ENCODE peak calls at places on chromosomes 2 and 18, in four cellular contexts. W is mammary epithelial cell, V is H9, K is SK-N-SH. X is an unnamed sample. For H3K4me1, the result is how much of the 10 kb centered on the place peaks cover.

GRCh38 chr2:231245253-231246094 is 47.0 kb downstream of the ARMC9 start:
- DNase-seq in W (peak), V (no peak), K (no peak), X (no peak)

GRCh38 chr2:62208758-62209114 is 12.8 kb downstream of the B3GNT2 start:
- DNase-seq in W (no peak), V (no peak), K (no peak), X (no peak)

GRCh38 chr2:8633735-8634313 is 48.0 kb upstream of the ID2 start:
- DNase-seq in W (no peak), V (no peak), K (no peak), X (peak)

GRCh38 chr2:143745060-143745459 is 615.8 kb downstream of the ARHGAP15 start:
- DNase-seq in W (no peak), V (no peak), K (no peak), X (no peak)

GRCh38 chr18:36337679-36338419 is 40.3 kb downstream of the FHOD3 start:
- DNase-seq in W (no peak), V (peak), K (no peak), X (no peak)

GRCh38 chr2:33570681-33571080 is 28.4 kb downstream of the FAM98A start:
- DNase-seq in W (no peak), V (no peak), K (no peak), X (no peak)

GRCh38 chr2:97911210-97911921 is 84.4 kb downstream of the TMEM131 start:
- DNase-seq in W (peak), V (no peak), K (no peak), X (no peak)

GRCh38 chr2:138632066-138632465 is 130.5 kb downstream of the SPOPL start:
- DNase-seq in W (peak), V (no peak), K (no peak), X (no peak)

GRCh38 chr2:88627856-88628568 is 748 bp upstream of the EIF2AK3 start:
- DNase-seq in W (peak), V (peak), K (peak), X (peak)

GRCh38 chr2:101983486-101983885 is 8.3 kb upstream of the IL1R2 start:
- DNase-seq in W (peak), V (no peak), K (no peak), X (no peak)

GRCh38 chr2:201517094-201517493 is 65.6 kb downstream of the STRADB start:
- DNase-seq in W (peak), V (no peak), K (no peak), X (no peak)

GRCh38 chr2:220078439-220078838 is 451.0 kb downstream of the SLC4A3 start:
- DNase-seq in W (no peak), V (no peak), K (no peak), X (no peak)

GRCh38 chr18:56900195-56901094 is 246.4 kb upstream of the BOD1L2 start:
- DNase-seq in W (no peak), V (no peak), K (no peak), X (no peak)

GRCh38 chr18:48819276-48819675 is 131.5 kb downstream of the SMAD7 start:
- DNase-seq in W (no peak), V (peak), K (no peak), X (no peak)

GRCh38 chr2:15527074-15527739 is 33.9 kb downstream of the NBAS start:
- DNase-seq in W (no peak), V (peak), K (no peak), X (no peak)

GRCh38 chr2:195648780-195649179 is 8.2 kb upstream of the SLC39A10 start:
- DNase-seq in W (peak), V (no peak), K (no peak), X (no peak)

GRCh38 chr2:173048901-173049661 is 26.6 kb upstream of the MAP3K20 start:
- DNase-seq in W (peak), V (no peak), K (no peak), X (peak)

GRCh38 chr18:49920731-49921130 is 107.4 kb upstream of the ACAA2 start:
- DNase-seq in W (peak), V (no peak), K (peak), X (no peak)

GRCh38 chr18:62982600-62983251 is 267.4 kb downstream of the PHLPP1 start:
- DNase-seq in W (peak), V (peak), K (peak), X (peak)

GRCh38 chr18:3510896-3511295 is 60.9 kb downstream of the TGIF1 start:
- DNase-seq in W (no peak), V (no peak), K (no peak), X (no peak)

GRCh38 chr2:143717053-143717452 is 587.8 kb downstream of the ARHGAP15 start:
- DNase-seq in W (no peak), V (no peak), K (peak), X (no peak)

GRCh38 chr2:69584127-69584889 is 59.2 kb downstream of the AAK1 start:
- DNase-seq in W (no peak), V (no peak), K (no peak), X (no peak)

GRCh38 chr2:85445316-85446295 is 27.1 kb downstream of the SH2D6 start:
- DNase-seq in W (no peak), V (no peak), K (peak), X (no peak)

GRCh38 chr2:18398833-18399232 is 161.6 kb downstream of the RDH14 start:
- DNase-seq in W (no peak), V (no peak), K (no peak), X (no peak)

GRCh38 chr2:1742680-1743395 is 1.5 kb downstream of the PXDN start:
- DNase-seq in W (peak), V (peak), K (peak), X (no peak)

GRCh38 chr2:36392854-36393253 is 37.3 kb downstream of the CRIM1 start:
- DNase-seq in W (no peak), V (peak), K (no peak), X (no peak)

GRCh38 chr2:168816369-168816768 is 13.9 kb downstream of the NOSTRIN start:
- DNase-seq in W (peak), V (no peak), K (no peak), X (no peak)

DNA sequence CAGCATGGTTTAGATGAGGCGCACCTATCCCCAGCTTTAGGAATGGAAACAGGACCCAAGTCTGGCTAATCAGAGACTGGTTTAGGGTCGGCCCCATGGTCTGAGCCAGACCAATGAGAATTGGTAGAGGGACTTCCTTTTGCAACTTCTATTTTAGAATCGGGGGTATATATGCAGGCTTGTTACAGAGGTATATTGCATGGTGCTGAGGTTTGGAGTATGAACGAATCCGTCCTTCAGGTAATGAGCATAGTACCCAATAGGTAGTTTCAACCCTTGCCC is 1.5 kb upstream of the BOLA3 start:
- DNase-seq in W (no peak), V (no peak), K (no peak), X (no peak)
- H3K4me1 ChIP-seq in W (under half), V (under half), K (under half), X (under half)

GRCh38 chr2:164622338-164623106 is 1.2 kb upstream of the GRB14 start:
- DNase-seq in W (no peak), V (peak), K (no peak), X (no peak)
- H3K9ac ChIP-seq in W (no peak), V (no peak), K (no peak), X (no peak)

DNA sequence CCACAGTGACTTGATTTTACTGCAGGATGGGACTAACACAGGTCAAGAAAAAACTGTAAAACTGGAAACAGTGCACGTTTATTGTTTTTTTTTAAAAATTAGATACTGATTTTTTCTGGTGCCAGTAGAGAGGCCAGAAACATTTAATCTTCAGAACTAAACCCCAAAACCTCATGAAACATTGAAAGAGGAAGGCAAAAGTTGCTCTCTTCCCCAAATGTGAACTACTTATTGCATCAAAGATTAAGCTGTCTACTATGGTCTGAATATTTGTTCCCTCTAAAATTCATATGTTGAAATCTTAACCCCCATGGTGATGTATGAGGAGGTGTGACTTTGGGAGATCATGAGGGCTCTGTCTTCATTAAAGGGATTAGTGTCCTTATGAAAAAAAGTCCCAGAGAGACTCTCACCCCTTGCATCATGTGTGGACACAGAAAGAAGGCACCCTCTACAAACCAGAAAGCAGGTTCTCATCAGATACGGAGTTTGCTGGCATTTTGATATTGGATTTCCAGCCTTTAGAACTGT is 28.2 kb upstream of the SLC8A1 start:
- DNase-seq in W (no peak), V (no peak), K (no peak), X (no peak)
- H3K4me1 ChIP-seq in W (under half), V (under half), K (under half), X (under half)

DNA sequence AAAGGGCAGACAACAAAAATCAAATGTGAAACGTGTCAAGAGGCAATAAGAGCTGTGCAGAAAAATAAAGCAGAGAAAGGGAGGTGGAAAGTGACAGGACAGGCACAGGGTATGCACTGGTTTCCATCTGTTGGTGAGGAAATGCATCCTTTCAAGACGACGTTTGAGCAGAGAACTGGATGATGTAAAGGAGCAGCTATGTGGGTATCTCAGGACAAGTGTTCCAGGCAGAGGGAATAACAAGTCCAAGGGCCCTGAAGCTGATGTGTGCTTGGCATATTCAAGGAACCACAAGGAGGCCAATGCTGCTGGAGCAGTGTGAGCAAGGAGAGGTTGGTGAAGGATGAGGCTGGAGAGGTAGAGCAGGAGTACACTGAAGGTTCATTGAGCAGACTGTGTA is 168.9 kb upstream of the SERPINE2 start:
- DNase-seq in W (no peak), V (no peak), K (no peak), X (no peak)
- H3K9ac ChIP-seq in W (no peak), V (no peak), K (no peak), X (no peak)